ENCODE peak calls at places on chromosome 1, in eight cellular contexts. C is lower leg skin, D is body of pancreas, L is MCF 10A, N is ascending aorta, H is mammary epithelial cell, T is endodermal cell, F is IMR-90. E is an unnamed sample.

GRCh38 chr1:204652556-204652955 is 33.0 kb downstream of the LRRN2 start:
- DNase-seq in C (no peak), D (no peak), L (no peak), N (no peak), H (no peak), T (no peak), F (no peak), E (no peak)

GRCh38 chr1:94677087-94677486 is 135.5 kb upstream of the F3 start:
- DNase-seq in C (no peak), D (no peak), L (no peak), N (no peak), H (no peak), T (no peak), F (no peak), E (no peak)

GRCh38 chr1:61132176-61133047 is 50.1 kb downstream of the NFIA start:
- DNase-seq in C (no peak), D (no peak), L (peak), N (no peak), H (peak), T (no peak), F (peak), E (peak)

GRCh38 chr1:50426108-50426700 is 3.0 kb upstream of the DMRTA2 start:
- DNase-seq in C (no peak), D (no peak), L (no peak), N (no peak), H (no peak), T (no peak), F (no peak), E (no peak)

GRCh38 chr1:159879977-159880376 is 17.5 kb upstream of the VSIG8 start:
- DNase-seq in C (no peak), D (no peak), L (peak), N (no peak), H (peak), T (no peak), F (peak), E (peak)

GRCh38 chr1:20093940-20094391 is 24.0 kb downstream of the PLA2G5 start:
- DNase-seq in C (peak), D (peak), L (peak), N (peak), H (no peak), T (no peak), F (no peak), E (no peak)

GRCh38 chr1:27402349-27402754 is 9.9 kb downstream of the GPR3 start:
- DNase-seq in C (peak), D (peak), L (peak), N (peak), H (peak), T (peak), F (peak), E (peak)

GRCh38 chr1:150514913-150515327 is 632 bp upstream of the FALEC start:
- DNase-seq in C (no peak), D (no peak), L (no peak), N (no peak), H (no peak), T (no peak), F (no peak), E (no peak)

GRCh38 chr1:20380616-20381035 is 90.0 kb downstream of the VWA5B1 start:
- DNase-seq in C (no peak), D (no peak), L (peak), N (no peak), H (peak), T (no peak), F (peak), E (peak)

GRCh38 chr1:201686709-201687455 is 142.1 kb upstream of the IPO9 start:
- DNase-seq in C (no peak), D (peak), L (peak), N (no peak), H (no peak), T (peak), F (no peak), E (no peak)

GRCh38 chr1:60345621-60346020 is 272.1 kb upstream of the C1orf87 start:
- DNase-seq in C (no peak), D (no peak), L (peak), N (no peak), H (no peak), T (no peak), F (no peak), E (no peak)

GRCh38 chr1:30684881-30685795 is 38.2 kb downstream of the MATN1 start:
- DNase-seq in C (no peak), D (peak), L (no peak), N (no peak), H (no peak), T (peak), F (no peak), E (no peak)

GRCh38 chr1:24957808-24958752 is 28.0 kb upstream of the RUNX3 start:
- DNase-seq in C (no peak), D (no peak), L (no peak), N (no peak), H (no peak), T (no peak), F (no peak), E (no peak)

GRCh38 chr1:36516372-36517018 is 33.8 kb upstream of the CSF3R start:
- DNase-seq in C (no peak), D (peak), L (peak), N (no peak), H (peak), T (peak), F (peak), E (peak)

GRCh38 chr1:21346304-21347071 is 56.2 kb upstream of the ECE1 start:
- DNase-seq in C (no peak), D (no peak), L (no peak), N (no peak), H (no peak), T (no peak), F (no peak), E (no peak)

GRCh38 chr1:119554188-119554587 is 47.2 kb downstream of the HSD3B1 start:
- DNase-seq in C (no peak), D (peak), L (peak), N (no peak), H (peak), T (peak), F (peak), E (peak)

GRCh38 chr1:153796786-153797659 is 21.8 kb downstream of the SLC27A3 start:
- DNase-seq in C (peak), D (peak), L (peak), N (peak), H (peak), T (peak), F (peak), E (peak)

GRCh38 chr1:155113450-155113985 is 14.2 kb upstream of the EFNA1 start:
- DNase-seq in C (no peak), D (no peak), L (no peak), N (no peak), H (no peak), T (no peak), F (no peak), E (no peak)

GRCh38 chr1:205287076-205287475 is 34.5 kb downstream of the NUAK2 start:
- DNase-seq in C (no peak), D (no peak), L (no peak), N (no peak), H (no peak), T (no peak), F (no peak), E (no peak)

GRCh38 chr1:183993132-183993531 is 44.4 kb downstream of the COLGALT2 start:
- DNase-seq in C (no peak), D (no peak), L (no peak), N (no peak), H (no peak), T (no peak), F (no peak), E (no peak)

GRCh38 chr1:59062743-59063142 is 234.2 kb upstream of the FGGY start:
- DNase-seq in C (peak), D (no peak), L (peak), N (peak), H (peak), T (peak), F (peak), E (peak)

GRCh38 chr1:5911157-5911556 is 81.1 kb downstream of the NPHP4 start:
- DNase-seq in C (no peak), D (no peak), L (no peak), N (no peak), H (no peak), T (peak), F (no peak), E (no peak)

GRCh38 chr1:168095476-168095875 is 41.3 kb downstream of the GPR161 start:
- DNase-seq in C (no peak), D (no peak), L (no peak), N (no peak), H (no peak), T (no peak), F (no peak), E (no peak)

GRCh38 chr1:167388976-167389375 is 129.4 kb downstream of the CD247 start:
- DNase-seq in C (no peak), D (no peak), L (no peak), N (no peak), H (no peak), T (no peak), F (no peak), E (no peak)

GRCh38 chr1:65170511-65171142 is 22.6 kb downstream of the AK4 start:
- DNase-seq in C (peak), D (peak), L (peak), N (peak), H (no peak), T (no peak), F (peak), E (no peak)

GRCh38 chr1:45854724-45855123 is 51.3 kb downstream of the MAST2 start:
- DNase-seq in C (no peak), D (no peak), L (no peak), N (no peak), H (no peak), T (peak), F (no peak), E (no peak)

GRCh38 chr1:46747683-46748288 is 28.9 kb upstream of the EFCAB14 start:
- DNase-seq in C (peak), D (peak), L (peak), N (no peak), H (peak), T (peak), F (peak), E (peak)

GRCh38 chr1:196603651-196604050 is 4.6 kb downstream of the KCNT2 start:
- DNase-seq in C (no peak), D (no peak), L (no peak), N (no peak), H (no peak), T (no peak), F (no peak), E (no peak)

GRCh38 chr1:240237305-240237721 is 145.6 kb downstream of the FMN2 start:
- DNase-seq in C (no peak), D (no peak), L (no peak), N (no peak), H (no peak), T (no peak), F (peak), E (peak)

GRCh38 chr1:208907785-208908184 is 663.6 kb upstream of the PLXNA2 start:
- DNase-seq in C (no peak), D (no peak), L (no peak), N (no peak), H (no peak), T (no peak), F (no peak), E (no peak)

GRCh38 chr1:225772323-225772768 is 5.3 kb upstream of the SRP9 start:
- DNase-seq in C (peak), D (peak), L (peak), N (peak), H (peak), T (peak), F (peak), E (peak)

GRCh38 chr1:109207472-109208103 is 6.1 kb upstream of the SARS1 start:
- DNase-seq in C (no peak), D (no peak), L (peak), N (no peak), H (no peak), T (no peak), F (no peak), E (no peak)

GRCh38 chr1:50271968-50272578 is 151.2 kb downstream of the DMRTA2 start:
- DNase-seq in C (no peak), D (peak), L (peak), N (no peak), H (peak), T (peak), F (no peak), E (no peak)

GRCh38 chr1:244104309-244105060 is 53.4 kb downstream of the ZBTB18 start:
- DNase-seq in C (no peak), D (no peak), L (peak), N (no peak), H (peak), T (no peak), F (peak), E (peak)

GRCh38 chr1:180231506-180232420 is 1.7 kb downstream of the LHX4 start:
- DNase-seq in C (no peak), D (no peak), L (peak), N (no peak), H (peak), T (peak), F (peak), E (no peak)

GRCh38 chr1:234921266-234922062 is 207.2 kb downstream of the TOMM20 start:
- DNase-seq in C (no peak), D (peak), L (no peak), N (peak), H (no peak), T (no peak), F (peak), E (peak)

GRCh38 chr1:919271-919872 is 4.4 kb upstream of the SAMD11 start:
- DNase-seq in C (no peak), D (peak), L (no peak), N (no peak), H (no peak), T (no peak), F (no peak), E (no peak)

GRCh38 chr1:205448540-205449253 is 7.1 kb downstream of the BLACAT1 start:
- DNase-seq in C (no peak), D (no peak), L (no peak), N (no peak), H (peak), T (peak), F (no peak), E (no peak)

GRCh38 chr1:166914111-166914510 is 38.0 kb upstream of the TADA1 start:
- DNase-seq in C (no peak), D (no peak), L (no peak), N (no peak), H (no peak), T (no peak), F (no peak), E (no peak)

DNA sequence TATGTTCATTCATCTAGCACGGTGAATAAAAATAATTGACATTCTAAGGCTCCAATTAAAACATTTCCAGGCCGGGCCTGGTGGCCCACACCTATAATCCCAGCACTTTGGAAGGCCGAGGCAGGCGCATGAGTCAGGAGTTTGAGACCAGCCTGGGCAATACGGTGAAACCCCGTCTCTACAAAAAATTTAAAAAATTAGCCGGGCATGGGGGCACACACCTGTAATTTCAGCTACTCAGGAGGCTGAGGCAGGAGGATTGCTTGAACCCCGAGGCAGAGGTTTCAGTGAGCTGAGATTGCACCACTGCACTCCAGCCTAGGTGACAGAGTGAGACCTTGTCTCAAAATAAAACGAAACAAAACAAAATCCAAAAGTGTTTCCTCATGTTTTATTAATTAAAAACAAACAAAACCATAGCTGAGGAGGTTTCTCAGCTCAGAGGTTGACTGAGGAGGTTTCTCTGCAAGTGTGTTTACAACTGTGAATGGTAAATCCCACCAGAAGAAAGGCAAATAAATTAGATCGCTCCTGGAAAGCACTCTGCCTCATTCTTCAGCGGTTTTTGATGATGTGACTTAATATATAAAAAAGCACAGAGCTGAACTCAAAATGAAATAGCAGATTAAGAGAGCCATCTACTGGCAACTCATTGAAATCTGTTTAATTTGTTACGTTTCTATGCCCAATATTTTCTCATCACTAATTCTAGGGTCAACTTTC is 37.7 kb upstream of the ATG4C start:
- DNase-seq in C (no peak), D (no peak), L (peak), N (no peak), H (peak), T (no peak), F (peak), E (peak)
- TF ChIP-seq CTCF in C (no peak), D (peak), L (peak), N (peak), H (peak), T (peak), F (peak), E (peak)

GRCh38 chr1:17998889-17999288 is 108.7 kb upstream of the IGSF21 start:
- DNase-seq in C (no peak), D (no peak), L (peak), N (no peak), H (no peak), T (peak), F (peak), E (no peak)
- TF ChIP-seq CTCF in C (no peak), D (no peak), L (no peak), N (no peak), H (peak), T (peak), F (peak), E (peak)

GRCh38 chr1:212315907-212316306 is 30.7 kb downstream of the PPP2R5A start:
- DNase-seq in C (no peak), D (peak), L (peak), N (no peak), H (peak), T (peak), F (no peak), E (peak)
- TF ChIP-seq CTCF in C (no peak), D (no peak), L (peak), N (no peak), H (peak), T (peak), F (peak), E (peak)

GRCh38 chr1:101332622-101333021 is 95.8 kb downstream of the S1PR1 start:
- DNase-seq in C (no peak), D (no peak), L (no peak), N (no peak), H (no peak), T (no peak), F (no peak), E (no peak)

GRCh38 chr1:101338714-101339430 is 102.1 kb downstream of the S1PR1 start:
- DNase-seq in C (no peak), D (no peak), L (no peak), N (no peak), H (peak), T (no peak), F (no peak), E (no peak)

GRCh38 chr1:101337968-101338367 is 101.1 kb downstream of the S1PR1 start:
- DNase-seq in C (no peak), D (no peak), L (no peak), N (no peak), H (no peak), T (no peak), F (no peak), E (no peak)
- TF ChIP-seq CTCF in C (no peak), D (no peak), L (no peak), N (no peak), H (no peak), T (no peak), F (no peak), E (no peak)

GRCh38 chr1:15702722-15703550 is 18.8 kb downstream of the PLEKHM2 start:
- DNase-seq in C (no peak), D (peak), L (peak), N (no peak), H (peak), T (peak), F (peak), E (no peak)
- TF ChIP-seq CTCF in C (no peak), D (peak), L (no peak), N (no peak), H (peak), T (peak), F (peak), E (peak)

GRCh38 chr1:43439121-43439581 is 14.6 kb downstream of the HYI start:
- DNase-seq in C (no peak), D (no peak), L (no peak), N (peak), H (no peak), T (no peak), F (no peak), E (no peak)

GRCh38 chr1:43438006-43438405 is 15.7 kb downstream of the HYI start:
- DNase-seq in C (no peak), D (peak), L (no peak), N (no peak), H (no peak), T (peak), F (no peak), E (no peak)

GRCh38 chr1:43439781-43440180 is 13.9 kb downstream of the HYI start:
- DNase-seq in C (no peak), D (no peak), L (no peak), N (peak), H (no peak), T (peak), F (no peak), E (no peak)

GRCh38 chr1:43437031-43437973 is 16.4 kb downstream of the HYI start:
- DNase-seq in C (no peak), D (peak), L (no peak), N (peak), H (no peak), T (peak), F (no peak), E (no peak)

DNA sequence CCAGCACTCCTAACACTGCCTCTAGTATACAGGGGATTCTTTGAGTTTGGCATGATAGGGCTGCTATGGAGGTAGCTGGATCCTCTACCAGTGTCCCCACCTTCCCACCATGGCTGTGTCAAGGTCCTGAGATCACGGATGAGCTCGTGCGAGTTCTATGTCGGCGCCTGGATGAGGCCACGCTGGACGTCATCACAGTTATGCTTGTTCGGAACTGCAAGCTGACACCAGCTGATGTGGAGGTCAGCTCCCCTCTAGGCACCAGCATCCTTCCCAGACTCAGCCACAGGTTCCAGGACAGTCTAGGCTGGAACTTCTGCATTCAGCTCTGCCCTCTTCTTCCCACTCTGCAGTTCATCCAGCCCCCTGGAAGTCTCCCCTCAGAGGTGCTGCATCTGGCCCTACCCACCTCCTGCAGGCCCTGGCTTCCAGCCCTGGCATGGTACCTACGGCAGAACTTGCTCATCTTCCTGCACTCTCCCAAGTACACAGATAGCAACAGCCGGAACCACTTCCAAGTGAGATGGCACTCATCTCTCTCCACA is 15.1 kb downstream of the HYI start:
- DNase-seq in C (no peak), D (peak), L (no peak), N (peak), H (no peak), T (peak), F (no peak), E (no peak)
- TF ChIP-seq CTCF in C (no peak), D (no peak), L (no peak), N (no peak), H (no peak), T (no peak), F (no peak), E (no peak)

GRCh38 chr1:107691542-107691941 is 273.4 kb downstream of the VAV3 start:
- DNase-seq in C (peak), D (no peak), L (peak), N (no peak), H (peak), T (no peak), F (no peak), E (no peak)
- TF ChIP-seq CTCF in C (no peak), D (no peak), L (no peak), N (no peak), H (no peak), T (no peak), F (no peak), E (no peak)

E was measured in HFFc6.